ENCODE peak calls at places on chromosomes 4 and X, in six cellular contexts. E, I, W, F, Z and A are unnamed samples.

GRCh38 chrX:70481424-70481823 is 36.8 kb downstream of the DLG3 start:
- DNase-seq in W (no peak), F (no peak), Z (no peak), E (no peak), I (no peak), A (peak)

GRCh38 chr4:25767877-25768475 is 94.8 kb downstream of the SEL1L3 start:
- DNase-seq in F (no peak), W (peak), I (peak), Z (no peak), E (peak), A (peak)

GRCh38 chr4:55458611-55459010 is 62.9 kb downstream of the TMEM165 start:
- DNase-seq in W (no peak), Z (no peak), I (no peak), F (no peak), E (no peak), A (no peak)

GRCh38 chrX:781216-782211 is 150.9 kb downstream of the SHOX start:
- DNase-seq in E (no peak), F (no peak), Z (no peak), W (no peak), I (no peak), A (no peak)

GRCh38 chr4:8159522-8160232 is 1.1 kb upstream of the ABLIM2 start:
- DNase-seq in W (no peak), E (no peak), F (no peak), Z (peak), I (no peak), A (no peak)

GRCh38 chr4:144547678-144548298 is 98.2 kb upstream of the HHIP start:
- DNase-seq in W (no peak), Z (no peak), E (no peak), I (no peak), F (no peak), A (no peak)

GRCh38 chr4:55366621-55367020 is 20.6 kb downstream of the SRD5A3 start:
- DNase-seq in W (no peak), I (no peak), F (no peak), E (no peak), Z (no peak), A (no peak)

GRCh38 chr4:146235654-146236570 is 21.6 kb downstream of the REELD1 start:
- DNase-seq in E (no peak), F (no peak), W (no peak), I (no peak), Z (no peak), A (no peak)

GRCh38 chr4:78945638-78946179 is 6.5 kb upstream of the PAQR3 start:
- DNase-seq in Z (no peak), W (no peak), E (no peak), I (no peak), F (no peak), A (no peak)

GRCh38 chr4:42995343-42995944 is 102.9 kb downstream of the GRXCR1 start:
- DNase-seq in Z (no peak), I (peak), W (no peak), E (peak), F (no peak), A (no peak)

GRCh38 chr4:165201806-165202205 is 5.6 kb upstream of the KLHL2 start:
- DNase-seq in Z (no peak), I (no peak), W (no peak), E (no peak), F (no peak), A (no peak)

GRCh38 chr4:139227729-139228404 is 50.8 kb upstream of the ELF2 start:
- DNase-seq in I (no peak), E (no peak), W (no peak), F (no peak), Z (no peak), A (no peak)

GRCh38 chrX:133454525-133455323 is 39.4 kb upstream of the GPC4 start:
- DNase-seq in I (no peak), F (no peak), W (no peak), E (no peak), Z (no peak), A (no peak)

GRCh38 chr4:169818063-169818679 is 60.4 kb upstream of the HPF1 start:
- DNase-seq in F (no peak), W (no peak), I (no peak), Z (no peak), E (no peak), A (no peak)

GRCh38 chrX:107894038-107894437 is 68.4 kb downstream of the MID2 start:
- DNase-seq in W (no peak), E (no peak), F (no peak), Z (no peak), I (peak), A (no peak)

GRCh38 chr4:7414046-7414445 is 20.7 kb downstream of the PSAPL1 start:
- DNase-seq in E (no peak), I (no peak), F (peak), Z (peak), W (no peak), A (no peak)

GRCh38 chr4:101103381-101104142 is 243.8 kb downstream of the PPP3CA start:
- DNase-seq in Z (no peak), I (no peak), F (no peak), W (no peak), E (no peak), A (no peak)

GRCh38 chr4:119667802-119668201 is 39.2 kb upstream of the PDE5A start:
- DNase-seq in W (no peak), E (no peak), Z (no peak), F (no peak), I (no peak), A (no peak)

GRCh38 chrX:13371191-13371590 is 51.3 kb upstream of the ATXN3L start:
- DNase-seq in F (no peak), E (no peak), I (no peak), W (no peak), Z (no peak), A (no peak)

GRCh38 chr4:1211371-1211770 is 37.6 kb downstream of the CTBP1 start:
- DNase-seq in Z (peak), F (no peak), I (no peak), W (peak), E (no peak), A (no peak)
- H3K27ac ChIP-seq in Z (no peak), F (no peak), I (no peak), W (no peak), E (peak), A (peak)

GRCh38 chr4:89044147-89044900 is 12.7 kb downstream of the FAM13A start:
- DNase-seq in E (no peak), W (no peak), I (no peak), F (no peak), Z (no peak), A (no peak)

GRCh38 chr4:89036535-89036934 is 20.4 kb downstream of the FAM13A start:
- DNase-seq in W (no peak), I (no peak), E (no peak), Z (no peak), F (no peak), A (no peak)

GRCh38 chr4:89039735-89040338 is 17.1 kb downstream of the FAM13A start:
- DNase-seq in W (no peak), I (no peak), F (no peak), E (no peak), Z (no peak), A (no peak)
- H3K27ac ChIP-seq in W (no peak), I (no peak), F (no peak), E (no peak), Z (no peak), A (no peak)

GRCh38 chrX:129755779-129756650 is 17.2 kb downstream of the XPNPEP2 start:
- DNase-seq in W (no peak), F (no peak), I (no peak), E (no peak), Z (no peak), A (no peak)
- H3K27ac ChIP-seq in W (no peak), F (no peak), I (no peak), E (no peak), Z (no peak), A (no peak)

GRCh38 chr4:62548108-62548524 is 1348.0 kb downstream of the ADGRL3 start:
- DNase-seq in Z (peak), E (no peak), W (no peak), I (no peak), F (no peak), A (no peak)
- H3K27ac ChIP-seq in Z (no peak), E (no peak), W (no peak), I (no peak), F (no peak), A (no peak)

DNA sequence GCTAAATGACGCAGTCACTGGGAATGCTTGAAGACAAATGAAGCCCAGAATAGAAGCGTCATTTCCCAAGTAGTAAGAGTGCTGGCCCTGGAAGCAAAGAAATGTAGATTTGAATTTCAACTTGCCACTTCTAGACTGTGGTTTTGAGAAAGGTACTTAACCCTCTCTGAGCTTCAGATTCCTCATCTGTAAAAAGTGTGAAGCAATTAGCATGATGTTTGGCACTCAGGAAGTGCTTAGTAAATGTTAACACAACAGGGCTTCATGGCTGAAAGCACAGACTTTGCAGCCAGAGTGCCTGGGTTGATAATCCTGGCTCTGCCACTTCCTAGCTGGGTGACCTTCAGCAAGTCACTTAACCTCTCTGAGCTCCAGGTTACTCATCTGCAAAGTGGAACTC is 147.4 kb upstream of the RPS6KA3 start:
- DNase-seq in Z (no peak), F (no peak), E (no peak), W (no peak), I (no peak), A (no peak)
- H3K27ac ChIP-seq in Z (no peak), F (no peak), E (no peak), W (no peak), I (no peak), A (no peak)

DNA sequence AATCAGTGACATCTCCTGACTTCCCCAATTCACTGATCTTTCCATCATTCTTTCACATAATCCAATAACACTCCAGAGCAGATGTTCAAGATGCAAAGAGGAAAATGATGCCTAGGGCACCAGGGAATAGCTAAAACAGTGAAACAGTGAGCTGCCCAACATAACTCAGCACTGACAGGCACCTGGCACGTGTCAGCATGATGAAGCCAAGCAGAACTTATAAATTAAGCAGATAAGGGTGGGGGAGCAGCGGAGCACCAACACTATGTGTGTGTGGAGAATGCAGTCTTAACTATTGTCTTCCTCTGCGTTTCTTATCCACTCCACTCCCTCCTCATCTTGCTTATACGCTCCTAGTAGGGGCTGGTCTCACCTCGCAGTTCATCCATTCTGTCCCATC is 89.4 kb downstream of the AMMECR1 start:
- DNase-seq in I (no peak), W (no peak), F (no peak), Z (no peak), E (no peak), A (no peak)
- H3K27ac ChIP-seq in I (no peak), W (no peak), F (no peak), Z (no peak), E (no peak), A (no peak)